ENCODE peak calls at places on chromosomes 13 and 19, in five cellular contexts. Y is substantia nigra; E is WTC11; V is activated CD4-positive, alpha-beta memory T cell treated with anti-CD3 and anti-CD28 coated beads for 36 hours; T is activated CD4-positive, alpha-beta T cell treated with anti-CD3 and anti-CD28 coated beads for 24 hours. W is an unnamed sample.

GRCh38 chr13:25963681-25964080 is 88.1 kb downstream of the SHISA2 start:
- DNase-seq in T (no peak), V (no peak), E (no peak), Y (no peak), W (no peak)

GRCh38 chr19:53871448-53871847 is 3.8 kb downstream of the MYADM start:
- DNase-seq in T (no peak), E (no peak), V (no peak), Y (no peak), W (no peak)

GRCh38 chr19:15934332-15935078 is at the start of gene CYP4F11:
- DNase-seq in E (no peak), T (no peak), Y (peak), V (no peak), W (peak)

GRCh38 chr13:41111454-41111853 is 21.1 kb downstream of the KBTBD6 start:
- DNase-seq in Y (no peak), E (no peak), T (no peak), V (no peak), W (no peak)

GRCh38 chr19:49441210-49441959 is at the start of gene SLC17A7:
- DNase-seq in T (no peak), V (peak), Y (no peak), E (peak), W (no peak)

GRCh38 chr13:106619688-106620555 is 52.0 kb upstream of the ARGLU1 start:
- DNase-seq in E (peak), V (peak), T (peak), Y (no peak), W (peak)

GRCh38 chr13:21014666-21015170 is 46.7 kb downstream of the LATS2 start:
- DNase-seq in V (no peak), Y (no peak), E (no peak), T (no peak), W (no peak)

GRCh38 chr19:35859414-35859813 is 2.7 kb downstream of the KIRREL2 start:
- DNase-seq in T (no peak), V (no peak), E (no peak), Y (no peak), W (no peak)

GRCh38 chr13:35787937-35788336 is 311.4 kb upstream of the MAB21L1 start:
- DNase-seq in Y (no peak), T (no peak), V (no peak), E (no peak), W (no peak)

W was measured in dorsolateral prefrontal cortex.